ENCODE peak calls at places on chromosomes 3 and 15, in four cellular contexts. One of them, this sample, is unnamed.

GRCh38 chr3:90184861-90185260 is 1077.4 kb downstream of the EPHA3 start:
- DNase-seq in GM10248: no peak
- DNase-seq in type B pancreatic cell: no peak
- DNase-seq in neural crest cell: no peak
- DNase-seq in this sample: no peak

GRCh38 chr3:153026026-153026425 is 136.0 kb upstream of the RAP2B start:
- DNase-seq in type B pancreatic cell: no peak
- DNase-seq in GM10248: no peak
- DNase-seq in neural crest cell: no peak
- DNase-seq in this sample: no peak

GRCh38 chr15:65082303-65082958 is 5.9 kb downstream of the KBTBD13 start:
- DNase-seq in GM10248: no peak
- DNase-seq in type B pancreatic cell: no peak
- DNase-seq in neural crest cell: no peak
- DNase-seq in this sample: no peak

GRCh38 chr3:125125822-125126245 is 70.0 kb upstream of the HEG1 start:
- DNase-seq in GM10248: no peak
- DNase-seq in neural crest cell: no peak
- DNase-seq in type B pancreatic cell: no peak
- DNase-seq in this sample: no peak

GRCh38 chr15:70100495-70101331 is 3.0 kb upstream of the TLE3 start:
- DNase-seq in GM10248: peak
- DNase-seq in neural crest cell: peak
- DNase-seq in type B pancreatic cell: no peak
- DNase-seq in this sample: peak

GRCh38 chr3:8972614-8973013 is 9.3 kb upstream of the RAD18 start:
- DNase-seq in neural crest cell: no peak
- DNase-seq in type B pancreatic cell: no peak
- DNase-seq in GM10248: no peak
- DNase-seq in this sample: no peak

GRCh38 chr3:37114251-37115145 is 59.9 kb downstream of the LRRFIP2 start:
- DNase-seq in GM10248: no peak
- DNase-seq in neural crest cell: no peak
- DNase-seq in type B pancreatic cell: no peak
- DNase-seq in this sample: no peak

GRCh38 chr15:35522061-35522460 is 23.9 kb downstream of the DPH6 start:
- DNase-seq in type B pancreatic cell: no peak
- DNase-seq in neural crest cell: no peak
- DNase-seq in GM10248: no peak
- DNase-seq in this sample: no peak

GRCh38 chr3:69784854-69785523 is 45.7 kb downstream of the MITF start:
- DNase-seq in type B pancreatic cell: no peak
- DNase-seq in neural crest cell: no peak
- DNase-seq in GM10248: no peak
- DNase-seq in this sample: no peak

GRCh38 chr3:9257092-9257491 is 7.6 kb upstream of the SRGAP3 start:
- DNase-seq in type B pancreatic cell: no peak
- DNase-seq in neural crest cell: no peak
- DNase-seq in GM10248: no peak
- DNase-seq in this sample: no peak

GRCh38 chr3:71130516-71131384 is 452.8 kb downstream of the FOXP1 start:
- DNase-seq in neural crest cell: peak
- DNase-seq in type B pancreatic cell: no peak
- DNase-seq in GM10248: peak
- DNase-seq in this sample: peak

GRCh38 chr15:74809242-74809641 is 3.4 kb upstream of the LMAN1L start:
- DNase-seq in GM10248: no peak
- DNase-seq in neural crest cell: no peak
- DNase-seq in type B pancreatic cell: no peak
- DNase-seq in this sample: no peak

GRCh38 chr3:120404876-120405275 is 45.9 kb downstream of the FSTL1 start:
- DNase-seq in neural crest cell: no peak
- DNase-seq in GM10248: no peak
- DNase-seq in type B pancreatic cell: no peak
- DNase-seq in this sample: no peak

GRCh38 chr15:82789491-82789890 is 16.4 kb downstream of the FSD2 start:
- DNase-seq in GM10248: no peak
- DNase-seq in neural crest cell: no peak
- DNase-seq in type B pancreatic cell: no peak
- DNase-seq in this sample: no peak

GRCh38 chr3:55885721-55886120 is 398.6 kb upstream of the WNT5A start:
- DNase-seq in type B pancreatic cell: no peak
- DNase-seq in GM10248: no peak
- DNase-seq in neural crest cell: no peak
- DNase-seq in this sample: no peak

GRCh38 chr3:133881987-133882825 is 13.5 kb downstream of the RAB6B start:
- DNase-seq in type B pancreatic cell: no peak
- DNase-seq in GM10248: no peak
- DNase-seq in neural crest cell: no peak
- DNase-seq in this sample: peak

GRCh38 chr3:114499986-114500385 is 206.2 kb downstream of the TIGIT start:
- DNase-seq in type B pancreatic cell: no peak
- DNase-seq in neural crest cell: no peak
- DNase-seq in GM10248: no peak
- DNase-seq in this sample: no peak

GRCh38 chr3:24440764-24441464 is 53.7 kb downstream of the THRB start:
- DNase-seq in GM10248: no peak
- DNase-seq in neural crest cell: no peak
- DNase-seq in type B pancreatic cell: no peak
- DNase-seq in this sample: no peak

GRCh38 chr15:51401872-51402517 is 60.5 kb downstream of the GLDN start:
- DNase-seq in type B pancreatic cell: no peak
- DNase-seq in neural crest cell: peak
- DNase-seq in GM10248: peak
- DNase-seq in this sample: peak

GRCh38 chr3:58487140-58487886 is 4.6 kb upstream of the KCTD6 start:
- DNase-seq in neural crest cell: no peak
- DNase-seq in GM10248: no peak
- DNase-seq in type B pancreatic cell: no peak
- DNase-seq in this sample: no peak

GRCh38 chr3:174398761-174399160 is 460.4 kb upstream of the NAALADL2 start:
- DNase-seq in GM10248: no peak
- DNase-seq in neural crest cell: no peak
- DNase-seq in type B pancreatic cell: no peak
- DNase-seq in this sample: no peak

GRCh38 chr3:174403831-174404230 is 455.3 kb upstream of the NAALADL2 start:
- DNase-seq in neural crest cell: no peak
- DNase-seq in type B pancreatic cell: no peak
- DNase-seq in GM10248: no peak
- DNase-seq in this sample: no peak

DNA sequence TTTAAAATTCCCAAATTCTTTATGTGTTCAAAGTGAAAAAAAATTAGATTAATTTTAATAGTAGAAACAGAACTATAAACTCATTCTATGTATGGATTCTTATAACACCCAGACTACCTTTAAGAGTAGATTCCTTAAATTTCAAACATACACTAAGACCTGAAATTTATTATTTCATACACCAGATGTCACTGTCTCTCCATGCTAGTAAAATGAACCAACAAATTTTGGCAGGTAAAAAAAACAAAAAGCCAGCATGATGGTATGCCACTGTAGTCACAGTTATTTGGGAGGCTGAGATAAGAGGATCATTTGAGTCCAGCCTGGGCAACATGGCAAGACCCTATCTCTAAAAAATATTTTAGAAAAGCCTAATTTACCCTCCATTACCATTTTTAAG is 461.3 kb upstream of the NAALADL2 start:
- DNase-seq in GM10248: no peak
- DNase-seq in type B pancreatic cell: no peak
- DNase-seq in neural crest cell: no peak
- DNase-seq in this sample: no peak
- TF ChIP-seq CTCF in GM10248: no peak
- TF ChIP-seq CTCF in type B pancreatic cell: peak
- TF ChIP-seq CTCF in neural crest cell: peak
- TF ChIP-seq CTCF in this sample: no peak

GRCh38 chr3:141737108-141737507 is 990 bp upstream of the RNF7 start:
- DNase-seq in type B pancreatic cell: no peak
- DNase-seq in GM10248: no peak
- DNase-seq in neural crest cell: no peak
- DNase-seq in this sample: no peak
- TF ChIP-seq CTCF in type B pancreatic cell: no peak
- TF ChIP-seq CTCF in GM10248: no peak
- TF ChIP-seq CTCF in neural crest cell: no peak
- TF ChIP-seq CTCF in this sample: no peak

GRCh38 chr15:42409011-42409410 is 49.7 kb downstream of the CAPN3 start:
- DNase-seq in neural crest cell: no peak
- DNase-seq in GM10248: no peak
- DNase-seq in type B pancreatic cell: no peak
- DNase-seq in this sample: no peak
- TF ChIP-seq CTCF in neural crest cell: no peak
- TF ChIP-seq CTCF in GM10248: no peak
- TF ChIP-seq CTCF in type B pancreatic cell: no peak
- TF ChIP-seq CTCF in this sample: no peak

GRCh38 chr15:42215854-42216829 is 8.0 kb upstream of the VPS39 start:
- DNase-seq in neural crest cell: no peak
- DNase-seq in type B pancreatic cell: no peak
- DNase-seq in GM10248: no peak
- DNase-seq in this sample: no peak
- TF ChIP-seq CTCF in neural crest cell: no peak
- TF ChIP-seq CTCF in type B pancreatic cell: no peak
- TF ChIP-seq CTCF in GM10248: peak
- TF ChIP-seq CTCF in this sample: no peak

GRCh38 chr3:52041118-52041847 is 15.1 kb downstream of the DUSP7 start:
- DNase-seq in type B pancreatic cell: no peak
- DNase-seq in neural crest cell: no peak
- DNase-seq in GM10248: no peak
- DNase-seq in this sample: no peak
- TF ChIP-seq CTCF in type B pancreatic cell: peak
- TF ChIP-seq CTCF in neural crest cell: no peak
- TF ChIP-seq CTCF in GM10248: no peak
- TF ChIP-seq CTCF in this sample: no peak

GRCh38 chr15:68431037-68431791 is 749 bp downstream of the ITGA11 start:
- DNase-seq in GM10248: no peak
- DNase-seq in neural crest cell: no peak
- DNase-seq in type B pancreatic cell: peak
- DNase-seq in this sample: no peak
- TF ChIP-seq CTCF in GM10248: no peak
- TF ChIP-seq CTCF in neural crest cell: no peak
- TF ChIP-seq CTCF in type B pancreatic cell: no peak
- TF ChIP-seq CTCF in this sample: no peak

DNA sequence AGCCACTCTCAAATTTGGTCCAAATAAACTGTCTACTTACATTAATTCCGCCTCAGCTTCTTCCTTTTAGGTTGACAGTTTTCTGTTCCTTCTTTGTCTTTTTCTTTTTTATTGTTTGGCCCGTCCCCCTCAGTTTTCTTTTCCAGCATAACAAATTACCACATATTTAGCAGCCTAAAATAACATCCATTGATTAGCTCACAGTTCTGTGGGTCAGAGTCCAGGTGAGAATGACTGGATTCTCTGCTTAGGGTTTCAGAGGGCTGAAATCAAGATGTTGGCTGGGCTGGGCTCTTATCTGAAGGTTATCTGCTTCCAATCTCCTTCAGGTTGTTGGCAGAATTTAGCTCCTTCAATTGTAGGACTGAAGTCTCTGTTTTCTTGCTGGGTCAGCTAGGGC is 24.6 kb upstream of the LCTL start:
- DNase-seq in GM10248: no peak
- DNase-seq in type B pancreatic cell: no peak
- DNase-seq in neural crest cell: no peak
- DNase-seq in this sample: no peak
- TF ChIP-seq CTCF in GM10248: no peak
- TF ChIP-seq CTCF in type B pancreatic cell: no peak
- TF ChIP-seq CTCF in neural crest cell: no peak
- TF ChIP-seq CTCF in this sample: no peak

GRCh38 chr3:116863270-116863770 is 153.7 kb downstream of the TUSC7 start:
- DNase-seq in GM10248: no peak
- DNase-seq in neural crest cell: no peak
- DNase-seq in type B pancreatic cell: no peak
- DNase-seq in this sample: no peak

GRCh38 chr3:116864627-116864927 is 155.0 kb downstream of the TUSC7 start:
- DNase-seq in type B pancreatic cell: no peak
- DNase-seq in neural crest cell: no peak
- DNase-seq in GM10248: no peak
- DNase-seq in this sample: no peak

GRCh38 chr3:116863842-116864626 is 154.5 kb downstream of the TUSC7 start:
- DNase-seq in neural crest cell: peak
- DNase-seq in GM10248: peak
- DNase-seq in type B pancreatic cell: no peak
- DNase-seq in this sample: no peak
- TF ChIP-seq CTCF in neural crest cell: peak
- TF ChIP-seq CTCF in GM10248: peak
- TF ChIP-seq CTCF in type B pancreatic cell: peak
- TF ChIP-seq CTCF in this sample: peak

This sample was measured in mesothelial cell of epicardium.